ENCODE peak calls at places on chromosomes 16 and 17, in four cellular contexts. P is SK-N-SH, M is H1, X is GM12878. J is an unnamed sample.

GRCh38 chr17:68290268-68290954 is 516 bp downstream of the SLC16A6 start:
- DNase-seq in M (peak; percentile 71), P (peak; percentile 60), X (no peak), J (no peak)

GRCh38 chr17:78502611-78503148 is 74.5 kb downstream of the DNAH17 start:
- DNase-seq in M (no peak), X (no peak), P (no peak), J (no peak)

GRCh38 chr17:76725580-76726230 is 701 bp downstream of the JMJD6 start:
- DNase-seq in M (no peak), X (no peak), P (peak; percentile 79), J (peak; percentile 59)

GRCh38 chr17:47188266-47188665 is 829 bp downstream of the CDC27 start:
- DNase-seq in P (peak; percentile 42), M (no peak), X (no peak), J (peak; percentile 71)

GRCh38 chr17:49691086-49691676 is 13.3 kb upstream of the SPOP start:
- DNase-seq in X (no peak), M (no peak), P (no peak), J (peak; percentile 71)

GRCh38 chr16:87812200-87812656 is 46.4 kb upstream of the KLHDC4 start:
- DNase-seq in M (no peak), P (peak; percentile 65), X (no peak), J (no peak)

GRCh38 chr16:26599786-26600107 is 467.0 kb upstream of the C16orf82 start:
- DNase-seq in X (no peak), P (no peak), M (no peak), J (no peak)

GRCh38 chr16:81797443-81797842 is 18.4 kb downstream of the PLCG2 start:
- DNase-seq in X (peak; percentile 95), M (no peak), P (no peak), J (no peak)

GRCh38 chr16:2856061-2856670 is 1.8 kb downstream of the PRSS22 start:
- DNase-seq in M (peak; percentile 90), P (peak; percentile 81), X (no peak), J (no peak)

GRCh38 chr17:77772461-77772897 is 186.0 kb upstream of the TNRC6C start:
- DNase-seq in M (peak; percentile 87), X (no peak), P (peak; percentile 85), J (peak; percentile 40)

GRCh38 chr16:66152841-66153525 is 213.5 kb upstream of the CDH5 start:
- DNase-seq in M (no peak), P (no peak), X (no peak), J (no peak)

GRCh38 chr16:4517812-4518211 is 20.8 kb downstream of the CDIP1 start:
- DNase-seq in M (peak; percentile 79), P (peak; percentile 77), X (no peak), J (peak; percentile 66)

GRCh38 chr17:48552453-48553189 is 7.7 kb upstream of the HOXB2 start:
- DNase-seq in M (no peak), P (no peak), X (no peak), J (no peak)

GRCh38 chr17:18182978-18183333 is 672 bp upstream of the ALKBH5 start:
- DNase-seq in X (no peak), M (peak; percentile 81), P (peak; percentile 83), J (no peak)

GRCh38 chr17:41973457-41973856 is 6.9 kb downstream of the CNP start:
- DNase-seq in X (no peak), M (no peak), P (no peak), J (no peak)

GRCh38 chr17:1375615-1376014 is 24.4 kb downstream of the YWHAE start:
- DNase-seq in P (no peak), M (no peak), X (no peak), J (no peak)

GRCh38 chr16:53775821-53776431 is 72.0 kb downstream of the FTO start:
- DNase-seq in P (no peak), M (no peak), X (no peak), J (no peak)

GRCh38 chr16:49560018-49560830 is 186.6 kb downstream of the C16orf78 start:
- DNase-seq in P (no peak), M (no peak), X (no peak), J (no peak)

GRCh38 chr17:72863511-72864175 is 228.8 kb downstream of the SLC39A11 start:
- DNase-seq in X (peak; percentile 12), M (no peak), P (no peak), J (no peak)

GRCh38 chr16:24685539-24686432 is 43.7 kb upstream of the TNRC6A start:
- DNase-seq in P (peak; percentile 78), X (no peak), M (peak; percentile 60), J (peak; percentile 72)

GRCh38 chr17:78421534-78422266 is 43.3 kb downstream of the PGS1 start:
- DNase-seq in X (peak; percentile 7), P (peak; percentile 98), M (peak; percentile 95), J (peak; percentile 77)

GRCh38 chr16:70252355-70252988 is 732 bp upstream of the EXOSC6 start:
- DNase-seq in X (no peak), M (peak; percentile 79), P (peak; percentile 59), J (no peak)

GRCh38 chr17:4849011-4849536 is 15.9 kb downstream of the MINK1 start:
- DNase-seq in P (no peak), X (no peak), M (no peak), J (no peak)

GRCh38 chr17:42428141-42428944 is 5.3 kb upstream of the CAVIN1 start:
- DNase-seq in X (no peak), M (no peak), P (peak; percentile 63), J (peak; percentile 85)

GRCh38 chr17:38868095-38868967 is 1.5 kb upstream of the LASP1 start:
- DNase-seq in P (no peak), X (peak; percentile 51), M (no peak), J (peak; percentile 47)

GRCh38 chr17:76548378-76549214 is 8.8 kb downstream of the PRCD start:
- DNase-seq in M (no peak), P (no peak), X (no peak), J (no peak)

GRCh38 chr16:50297301-50298074 is 31.1 kb downstream of the ADCY7 start:
- DNase-seq in M (no peak), P (peak; percentile 89), X (no peak), J (no peak)

GRCh38 chr17:71071837-71072236 is 902.5 kb downstream of the KCNJ2 start:
- DNase-seq in P (peak; percentile 5), M (no peak), X (no peak), J (no peak)

GRCh38 chr17:2138318-2138717 is 83.4 kb downstream of the HIC1 start:
- DNase-seq in X (peak; percentile 60), P (peak; percentile 79), M (no peak), J (no peak)

DNA sequence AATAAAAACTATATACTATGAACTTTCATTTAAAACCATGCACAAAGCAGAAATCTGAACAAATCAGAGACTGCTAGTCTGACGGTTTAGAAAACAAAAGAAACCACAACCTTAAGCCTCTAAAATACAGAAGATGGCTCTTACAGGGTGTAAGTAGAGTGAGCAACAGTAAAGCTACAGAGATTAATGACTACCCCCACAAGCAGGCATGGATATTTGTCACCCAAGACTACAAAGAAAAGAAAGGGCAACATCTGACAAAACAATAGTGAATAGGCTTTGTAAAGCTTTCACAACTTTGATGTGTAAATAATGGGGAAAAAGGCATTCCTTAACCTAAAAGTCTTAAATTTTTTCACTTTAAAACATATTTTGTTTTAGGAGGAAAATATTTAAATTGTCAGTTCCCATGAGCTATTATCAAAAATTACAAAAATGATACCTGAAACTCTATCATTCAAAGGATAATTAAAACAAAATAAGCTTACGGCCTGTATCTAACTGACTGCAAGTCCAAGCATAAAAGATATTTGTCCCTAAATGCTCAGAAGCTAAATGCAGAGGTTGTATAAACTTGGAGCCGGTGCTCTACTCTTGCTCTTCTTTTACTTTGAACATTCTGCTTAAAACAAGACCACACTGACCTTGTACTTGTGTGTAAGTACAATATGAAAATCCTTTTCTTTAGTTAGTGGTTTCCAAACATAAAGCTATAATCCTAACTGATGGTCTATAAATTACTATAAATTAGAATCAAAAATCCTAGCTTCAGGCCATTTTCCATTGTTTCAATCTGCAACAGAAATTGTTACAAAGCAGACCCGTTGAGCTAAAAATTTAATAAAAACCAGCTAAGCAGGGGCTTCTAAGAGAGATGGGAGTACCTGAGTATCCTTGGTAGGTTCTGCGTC is 74.8 kb downstream of the SPAG9 start:
- DNase-seq in M (no peak), X (no peak), P (peak; percentile 25), J (no peak)
- H3K4me3 ChIP-seq in M (peak overlapping the region; percentile 35), X (no peak overlapping the region), P (peak overlapping the region; percentile 56), J (no peak overlapping the region)

GRCh38 chr16:22123146-22123545 is 30.8 kb downstream of the VWA3A start:
- DNase-seq in X (no peak), M (no peak), P (no peak), J (no peak)
- TF ChIP-seq MAX in X (no peak), M (no peak), P (no peak), J (no peak)

DNA sequence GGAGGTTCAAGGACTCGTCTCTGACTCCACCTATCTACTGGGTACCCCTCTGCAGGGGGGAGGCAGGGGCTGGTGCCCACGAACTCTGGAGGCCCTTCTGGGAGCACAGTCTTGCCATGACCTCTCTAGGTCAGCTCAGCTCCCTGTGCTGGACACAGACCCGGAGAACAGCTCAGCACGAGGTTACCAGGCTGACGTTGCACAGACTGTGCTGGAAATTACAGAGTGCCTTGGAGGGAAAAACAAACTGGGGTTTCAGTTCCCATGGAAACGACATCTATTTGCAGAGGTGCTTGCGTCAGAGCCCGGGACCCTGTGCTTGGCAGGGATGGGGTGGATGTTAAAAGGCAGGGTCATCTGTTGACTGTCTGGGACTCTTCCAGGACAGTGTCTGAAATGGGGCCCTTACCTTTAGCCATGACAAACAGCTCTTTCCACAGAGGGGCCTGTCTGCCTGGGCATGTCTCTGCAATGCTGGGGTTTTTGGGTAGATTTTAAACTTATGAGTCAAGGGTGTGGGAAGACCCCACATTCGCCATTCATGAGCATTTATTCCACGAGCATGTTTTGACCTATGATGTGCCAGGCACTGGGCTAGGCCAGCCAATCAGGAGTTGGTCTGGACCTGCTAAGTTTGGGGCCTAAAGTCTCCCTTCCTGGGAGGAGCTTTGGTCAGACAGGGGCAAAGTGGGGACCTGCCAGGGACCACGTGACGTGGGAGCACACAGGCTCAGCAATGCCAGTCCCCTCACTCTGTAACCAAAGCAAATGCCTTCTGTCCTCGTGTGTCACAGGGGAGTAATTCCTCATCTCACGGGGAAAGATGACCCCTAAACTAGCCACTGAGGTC is 22.5 kb downstream of the CCR7 start:
- DNase-seq in X (no peak), M (no peak), P (peak; percentile 88), J (peak; percentile 67)
- H2AFZ ChIP-seq in X (peak overlapping the region; percentile 48), M (no peak overlapping the region), P (peak overlapping the region; percentile 43), J (peak overlapping the region; percentile 38)

GRCh38 chr16:73173396-73173795 is 125.5 kb upstream of the ZFHX3 start:
- DNase-seq in M (no peak), P (no peak), X (no peak), J (no peak)

GRCh38 chr16:73170587-73170986 is 122.7 kb upstream of the ZFHX3 start:
- DNase-seq in X (no peak), M (no peak), P (peak; percentile 53), J (peak; percentile 65)

GRCh38 chr16:73171380-73171779 is 123.5 kb upstream of the ZFHX3 start:
- DNase-seq in P (peak; percentile 42), X (no peak), M (no peak), J (no peak)

GRCh38 chr16:73171901-73172619 is 124.1 kb upstream of the ZFHX3 start:
- DNase-seq in P (peak; percentile 28), X (no peak), M (no peak), J (no peak)

DNA sequence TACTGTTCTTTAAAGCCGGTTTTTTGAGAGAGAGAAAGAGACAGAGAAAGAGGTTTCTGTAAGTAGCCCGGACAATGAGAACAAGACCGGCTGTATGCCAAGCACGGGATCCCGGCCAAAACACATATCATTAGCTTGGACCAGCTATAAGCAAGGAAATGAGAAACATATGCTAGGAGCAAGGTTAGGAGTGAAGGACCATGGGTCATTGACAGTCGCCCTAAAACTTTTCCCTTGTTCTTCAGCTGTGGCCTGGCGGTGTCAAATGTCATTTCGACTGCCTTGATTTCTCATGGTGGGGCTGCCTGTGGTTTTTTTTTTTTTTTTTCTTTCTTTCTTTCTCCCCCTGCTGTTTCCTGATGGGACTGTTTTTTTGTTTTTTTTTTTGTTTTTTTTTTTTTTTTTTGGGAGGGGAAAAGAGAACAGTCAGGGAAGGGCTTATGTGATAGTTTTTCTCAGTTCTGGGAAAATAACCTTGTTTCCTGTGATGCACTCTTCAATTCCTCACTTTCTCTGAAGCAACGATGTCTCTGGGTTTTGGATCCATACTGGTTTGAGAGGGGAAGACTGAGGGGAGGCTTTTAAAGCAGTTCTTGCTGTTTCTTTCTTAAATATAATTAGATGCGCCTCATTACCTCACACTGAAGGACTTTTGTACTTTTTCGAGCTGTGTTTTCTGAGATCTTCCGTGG is 124.8 kb upstream of the ZFHX3 start:
- DNase-seq in X (no peak), P (peak; percentile 80), M (peak; percentile 55), J (peak; percentile 98)
- H3K4me3 ChIP-seq in X (no peak overlapping the region), P (no peak overlapping the region), M (no peak overlapping the region), J (no peak overlapping the region)

J was measured in endothelial cell of umbilical vein.